ENCODE peak calls at places on chromosome X, in eight cellular contexts. One of them, this sample, is unnamed.

GRCh38 chrX:109281478-109282275 is 200.2 kb downstream of the GUCY2F start:
- DNase-seq in IMR-90: no peak
- DNase-seq in thyroid gland: no peak
- DNase-seq in stomach: peak
- DNase-seq in gastrocnemius medialis: no peak
- DNase-seq in endothelial cell of umbilical vein: peak
- DNase-seq in uterus: no peak
- DNase-seq in A549: no peak
- DNase-seq in this sample: no peak

GRCh38 chrX:81316163-81316562 is 114.3 kb downstream of the SH3BGRL start:
- DNase-seq in endothelial cell of umbilical vein: no peak
- DNase-seq in gastrocnemius medialis: no peak
- DNase-seq in stomach: no peak
- DNase-seq in uterus: no peak
- DNase-seq in A549: no peak
- DNase-seq in thyroid gland: no peak
- DNase-seq in IMR-90: peak
- DNase-seq in this sample: no peak

GRCh38 chrX:129701624-129702069 is 37.1 kb upstream of the XPNPEP2 start:
- DNase-seq in stomach: no peak
- DNase-seq in thyroid gland: peak
- DNase-seq in A549: no peak
- DNase-seq in endothelial cell of umbilical vein: no peak
- DNase-seq in uterus: peak
- DNase-seq in IMR-90: peak
- DNase-seq in gastrocnemius medialis: peak
- DNase-seq in this sample: no peak

GRCh38 chrX:119887721-119888425 is 7.8 kb upstream of the AKAP14 start:
- DNase-seq in IMR-90: peak
- DNase-seq in stomach: peak
- DNase-seq in gastrocnemius medialis: peak
- DNase-seq in endothelial cell of umbilical vein: peak
- DNase-seq in uterus: peak
- DNase-seq in A549: peak
- DNase-seq in thyroid gland: peak
- DNase-seq in this sample: no peak

GRCh38 chrX:112840382-112841113 is at the start of gene AMOT:
- DNase-seq in endothelial cell of umbilical vein: peak
- DNase-seq in gastrocnemius medialis: peak
- DNase-seq in uterus: peak
- DNase-seq in IMR-90: peak
- DNase-seq in stomach: peak
- DNase-seq in A549: peak
- DNase-seq in thyroid gland: peak
- DNase-seq in this sample: peak

GRCh38 chrX:98548550-98548949 is 1664.8 kb downstream of the RPA4 start:
- DNase-seq in thyroid gland: no peak
- DNase-seq in gastrocnemius medialis: no peak
- DNase-seq in IMR-90: no peak
- DNase-seq in A549: no peak
- DNase-seq in endothelial cell of umbilical vein: no peak
- DNase-seq in uterus: no peak
- DNase-seq in stomach: no peak
- DNase-seq in this sample: no peak

GRCh38 chrX:152822383-152823086 is 8.0 kb downstream of the CETN2 start:
- DNase-seq in gastrocnemius medialis: no peak
- DNase-seq in endothelial cell of umbilical vein: no peak
- DNase-seq in A549: no peak
- DNase-seq in stomach: no peak
- DNase-seq in uterus: no peak
- DNase-seq in IMR-90: peak
- DNase-seq in thyroid gland: no peak
- DNase-seq in this sample: no peak

GRCh38 chrX:110021180-110022022 is 18.5 kb downstream of the TMEM164 start:
- DNase-seq in IMR-90: peak
- DNase-seq in thyroid gland: peak
- DNase-seq in endothelial cell of umbilical vein: peak
- DNase-seq in gastrocnemius medialis: peak
- DNase-seq in uterus: no peak
- DNase-seq in A549: no peak
- DNase-seq in stomach: no peak
- DNase-seq in this sample: no peak

GRCh38 chrX:136310411-136310810 is 9.6 kb downstream of the ADGRG4 start:
- DNase-seq in thyroid gland: no peak
- DNase-seq in uterus: no peak
- DNase-seq in endothelial cell of umbilical vein: no peak
- DNase-seq in A549: peak
- DNase-seq in IMR-90: peak
- DNase-seq in stomach: no peak
- DNase-seq in gastrocnemius medialis: no peak
- DNase-seq in this sample: peak

GRCh38 chrX:103440621-103441020 is 64.3 kb downstream of the BEX3 start:
- DNase-seq in uterus: no peak
- DNase-seq in endothelial cell of umbilical vein: no peak
- DNase-seq in stomach: no peak
- DNase-seq in IMR-90: no peak
- DNase-seq in A549: no peak
- DNase-seq in thyroid gland: no peak
- DNase-seq in gastrocnemius medialis: no peak
- DNase-seq in this sample: no peak

GRCh38 chrX:20455001-20455400 is 188.3 kb upstream of the RPS6KA3 start:
- DNase-seq in A549: no peak
- DNase-seq in thyroid gland: no peak
- DNase-seq in IMR-90: no peak
- DNase-seq in endothelial cell of umbilical vein: no peak
- DNase-seq in gastrocnemius medialis: no peak
- DNase-seq in stomach: no peak
- DNase-seq in uterus: no peak
- DNase-seq in this sample: no peak

GRCh38 chrX:48196745-48197213 is at the start of gene SSX5:
- DNase-seq in stomach: no peak
- DNase-seq in uterus: no peak
- DNase-seq in A549: no peak
- DNase-seq in gastrocnemius medialis: no peak
- DNase-seq in IMR-90: no peak
- DNase-seq in endothelial cell of umbilical vein: no peak
- DNase-seq in thyroid gland: no peak
- DNase-seq in this sample: no peak

GRCh38 chrX:129777218-129777768 is 2.5 kb upstream of the SASH3 start:
- DNase-seq in stomach: peak
- DNase-seq in IMR-90: no peak
- DNase-seq in uterus: no peak
- DNase-seq in endothelial cell of umbilical vein: peak
- DNase-seq in A549: no peak
- DNase-seq in thyroid gland: peak
- DNase-seq in gastrocnemius medialis: no peak
- DNase-seq in this sample: peak

GRCh38 chrX:54747713-54748393 is 50.2 kb downstream of the ITIH6 start:
- DNase-seq in IMR-90: no peak
- DNase-seq in endothelial cell of umbilical vein: no peak
- DNase-seq in thyroid gland: no peak
- DNase-seq in stomach: no peak
- DNase-seq in gastrocnemius medialis: no peak
- DNase-seq in A549: no peak
- DNase-seq in uterus: no peak
- DNase-seq in this sample: no peak

GRCh38 chrX:136221851-136222513 is 29.2 kb downstream of the MAP7D3 start:
- DNase-seq in thyroid gland: no peak
- DNase-seq in uterus: no peak
- DNase-seq in endothelial cell of umbilical vein: no peak
- DNase-seq in A549: no peak
- DNase-seq in stomach: no peak
- DNase-seq in gastrocnemius medialis: no peak
- DNase-seq in IMR-90: no peak
- DNase-seq in this sample: no peak

GRCh38 chrX:2548731-2549423 is 48.1 kb upstream of the DHRSX start:
- DNase-seq in thyroid gland: no peak
- DNase-seq in endothelial cell of umbilical vein: no peak
- DNase-seq in IMR-90: no peak
- DNase-seq in gastrocnemius medialis: no peak
- DNase-seq in uterus: no peak
- DNase-seq in A549: no peak
- DNase-seq in stomach: no peak
- DNase-seq in this sample: no peak

GRCh38 chrX:15350329-15350996 is 15.1 kb upstream of the PIGA start:
- DNase-seq in IMR-90: no peak
- DNase-seq in gastrocnemius medialis: no peak
- DNase-seq in stomach: no peak
- DNase-seq in thyroid gland: peak
- DNase-seq in uterus: no peak
- DNase-seq in endothelial cell of umbilical vein: no peak
- DNase-seq in A549: no peak
- DNase-seq in this sample: no peak

GRCh38 chrX:42619068-42619467 is 158.9 kb downstream of the PPP1R2C start:
- DNase-seq in gastrocnemius medialis: no peak
- DNase-seq in A549: no peak
- DNase-seq in IMR-90: no peak
- DNase-seq in endothelial cell of umbilical vein: no peak
- DNase-seq in uterus: no peak
- DNase-seq in stomach: no peak
- DNase-seq in thyroid gland: no peak
- DNase-seq in this sample: no peak

GRCh38 chrX:42616981-42617380 is 161.0 kb downstream of the PPP1R2C start:
- DNase-seq in A549: no peak
- DNase-seq in gastrocnemius medialis: no peak
- DNase-seq in thyroid gland: no peak
- DNase-seq in stomach: no peak
- DNase-seq in uterus: no peak
- DNase-seq in endothelial cell of umbilical vein: no peak
- DNase-seq in IMR-90: no peak
- DNase-seq in this sample: no peak

GRCh38 chrX:42615161-42615563 is 162.8 kb downstream of the PPP1R2C start:
- DNase-seq in IMR-90: no peak
- DNase-seq in thyroid gland: peak
- DNase-seq in stomach: no peak
- DNase-seq in A549: no peak
- DNase-seq in gastrocnemius medialis: no peak
- DNase-seq in uterus: no peak
- DNase-seq in endothelial cell of umbilical vein: no peak
- DNase-seq in this sample: peak
- TF ChIP-seq CTCF in IMR-90: no peak
- TF ChIP-seq CTCF in thyroid gland: no peak
- TF ChIP-seq CTCF in stomach: no peak
- TF ChIP-seq CTCF in A549: no peak
- TF ChIP-seq CTCF in gastrocnemius medialis: no peak
- TF ChIP-seq CTCF in uterus: no peak
- TF ChIP-seq CTCF in endothelial cell of umbilical vein: peak
- TF ChIP-seq CTCF in this sample: peak

GRCh38 chrX:154397888-154398667 is at the start of gene RPL10:
- DNase-seq in A549: peak
- DNase-seq in thyroid gland: peak
- DNase-seq in gastrocnemius medialis: peak
- DNase-seq in endothelial cell of umbilical vein: peak
- DNase-seq in IMR-90: peak
- DNase-seq in stomach: peak
- DNase-seq in uterus: peak
- DNase-seq in this sample: peak

GRCh38 chrX:154401045-154401799 is 3.0 kb downstream of the RPL10 start:
- DNase-seq in uterus: no peak
- DNase-seq in stomach: no peak
- DNase-seq in IMR-90: peak
- DNase-seq in A549: no peak
- DNase-seq in thyroid gland: no peak
- DNase-seq in gastrocnemius medialis: no peak
- DNase-seq in endothelial cell of umbilical vein: no peak
- DNase-seq in this sample: peak

GRCh38 chrX:154399527-154400368 is 1.6 kb downstream of the RPL10 start:
- DNase-seq in uterus: no peak
- DNase-seq in A549: no peak
- DNase-seq in endothelial cell of umbilical vein: no peak
- DNase-seq in IMR-90: no peak
- DNase-seq in thyroid gland: no peak
- DNase-seq in stomach: no peak
- DNase-seq in gastrocnemius medialis: no peak
- DNase-seq in this sample: no peak

GRCh38 chrX:154398668-154399526 is 720 bp downstream of the RPL10 start:
- DNase-seq in A549: no peak
- DNase-seq in endothelial cell of umbilical vein: peak
- DNase-seq in gastrocnemius medialis: peak
- DNase-seq in uterus: peak
- DNase-seq in IMR-90: peak
- DNase-seq in stomach: peak
- DNase-seq in thyroid gland: peak
- DNase-seq in this sample: peak

GRCh38 chrX:154396948-154397887 is 959 bp upstream of the RPL10 start:
- DNase-seq in uterus: peak
- DNase-seq in gastrocnemius medialis: peak
- DNase-seq in endothelial cell of umbilical vein: peak
- DNase-seq in thyroid gland: peak
- DNase-seq in IMR-90: peak
- DNase-seq in A549: peak
- DNase-seq in stomach: peak
- DNase-seq in this sample: peak
- TF ChIP-seq POLR2A in uterus: peak
- TF ChIP-seq POLR2A in gastrocnemius medialis: peak
- TF ChIP-seq POLR2A in endothelial cell of umbilical vein: no peak
- TF ChIP-seq POLR2A in thyroid gland: peak
- TF ChIP-seq POLR2A in IMR-90: no peak
- TF ChIP-seq POLR2A in A549: peak
- TF ChIP-seq POLR2A in stomach: no peak
- TF ChIP-seq POLR2A in this sample: peak

DNA sequence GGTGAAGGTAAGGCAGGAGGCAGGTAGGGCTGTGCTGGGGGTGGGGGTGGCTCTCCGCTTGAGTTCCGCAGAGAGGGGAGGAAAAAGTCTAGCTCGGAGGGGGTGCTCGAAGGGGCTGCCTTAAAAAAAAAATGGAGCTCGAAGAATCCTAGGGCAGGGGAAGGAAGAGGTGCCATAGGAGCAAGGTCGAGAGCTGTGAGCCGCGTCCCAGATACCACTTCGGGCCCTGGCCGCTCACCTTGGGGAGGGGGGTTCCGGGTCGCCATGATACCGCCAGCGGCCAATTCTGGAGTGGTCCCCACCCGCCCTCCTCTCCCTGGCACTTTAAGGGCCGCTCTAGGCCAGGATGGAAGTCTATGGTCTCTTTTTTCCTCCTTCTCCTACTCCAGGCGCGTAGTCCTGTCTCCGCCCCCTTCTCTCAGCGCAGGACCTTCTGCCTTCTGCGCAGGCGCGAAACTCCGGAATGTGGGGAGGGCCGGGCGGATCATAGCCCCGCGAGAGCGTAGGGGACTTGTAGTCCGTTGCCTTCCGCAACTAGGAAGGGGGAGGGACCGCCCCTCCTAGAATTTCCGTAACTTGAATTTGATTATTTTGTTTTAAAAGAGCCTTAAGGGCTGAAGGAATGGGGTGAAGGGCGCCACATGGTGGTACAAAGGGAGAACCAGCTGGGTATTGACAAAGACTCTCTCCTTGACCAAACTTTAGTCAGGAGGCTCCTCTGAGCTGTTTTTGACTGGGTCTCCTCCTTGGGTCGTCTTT is at the start of gene FUNDC1:
- DNase-seq in A549: peak
- DNase-seq in thyroid gland: peak
- DNase-seq in IMR-90: peak
- DNase-seq in uterus: peak
- DNase-seq in stomach: peak
- DNase-seq in gastrocnemius medialis: peak
- DNase-seq in endothelial cell of umbilical vein: peak
- DNase-seq in this sample: peak
- TF ChIP-seq CTCF in A549: peak
- TF ChIP-seq CTCF in thyroid gland: peak
- TF ChIP-seq CTCF in IMR-90: peak
- TF ChIP-seq CTCF in uterus: peak
- TF ChIP-seq CTCF in stomach: peak
- TF ChIP-seq CTCF in gastrocnemius medialis: no peak
- TF ChIP-seq CTCF in endothelial cell of umbilical vein: no peak
- TF ChIP-seq CTCF in this sample: peak

GRCh38 chrX:118345401-118346257 is at the start of gene WDR44:
- DNase-seq in gastrocnemius medialis: peak
- DNase-seq in A549: peak
- DNase-seq in uterus: peak
- DNase-seq in stomach: peak
- DNase-seq in endothelial cell of umbilical vein: peak
- DNase-seq in thyroid gland: peak
- DNase-seq in IMR-90: peak
- DNase-seq in this sample: peak
- TF ChIP-seq POLR2A in gastrocnemius medialis: peak
- TF ChIP-seq POLR2A in A549: peak
- TF ChIP-seq POLR2A in uterus: peak
- TF ChIP-seq POLR2A in stomach: no peak
- TF ChIP-seq POLR2A in endothelial cell of umbilical vein: peak
- TF ChIP-seq POLR2A in thyroid gland: no peak
- TF ChIP-seq POLR2A in IMR-90: peak
- TF ChIP-seq POLR2A in this sample: peak

This sample was measured in NB4.